ENCODE peak calls at places on chromosomes 7 and 10, in four cellular contexts. S, H, G and V are unnamed samples.
A peak's percentile ranks its signal among the peaks of the same experiment; 100 is the strongest.

GRCh38 chr7:105766421-105767191 is 109.8 kb downstream of the ATXN7L1 start:
- DNase-seq in S (no peak), H (no peak), G (no peak), V (no peak)

GRCh38 chr10:3481000-3481335 is 304.0 kb downstream of the KLF6 start:
- DNase-seq in S (no peak), H (no peak), G (no peak), V (no peak)

GRCh38 chr7:157576415-157576814 is 239.6 kb downstream of the DNAJB6 start:
- DNase-seq in S (no peak), H (peak; percentile 30), G (peak; percentile 65), V (no peak)

GRCh38 chr7:4102231-4102841 is 579.8 kb upstream of the FOXK1 start:
- DNase-seq in S (peak; percentile 69), H (no peak), G (no peak), V (no peak)

GRCh38 chr10:110326351-110327032 is 21.8 kb upstream of the SMNDC1 start:
- DNase-seq in S (no peak), H (no peak), G (no peak), V (no peak)

GRCh38 chr7:143279186-143280098 is 5.3 kb upstream of the TMEM139 start:
- DNase-seq in S (no peak), H (no peak), G (no peak), V (no peak)

GRCh38 chr7:12094365-12094921 is 116.7 kb upstream of the TMEM106B start:
- DNase-seq in S (no peak), H (no peak), G (no peak), V (no peak)

GRCh38 chr7:6392712-6393666 is 54.8 kb downstream of the DAGLB start:
- DNase-seq in S (peak; percentile 25), H (peak; percentile 83), G (no peak), V (no peak)

GRCh38 chr7:6330657-6331056 is 58.2 kb upstream of the CYTH3 start:
- DNase-seq in S (no peak), H (no peak), G (no peak), V (no peak)

GRCh38 chr7:101784275-101785127 is 32.9 kb upstream of the CUX1 start:
- DNase-seq in S (no peak), H (no peak), G (no peak), V (no peak)